ENCODE peak calls at places on chromosomes 12 and 14, in nine cellular contexts. One of them, this sample, is unnamed.

GRCh38 chr12:109947511-109947910 is 47.4 kb downstream of the TCHP start:
- DNase-seq in tibial artery: no peak
- DNase-seq in adipocyte: peak
- DNase-seq in activated CD4-positive, CD25-positive, alpha-beta regulatory T cell: no peak
- DNase-seq in T1000: no peak
- DNase-seq in stomach: no peak
- DNase-seq in heart right ventricle: no peak
- DNase-seq in cardiac fibroblast: peak
- DNase-seq in amygdala: no peak
- DNase-seq in this sample: no peak

GRCh38 chr12:121581681-121582439 is 1.0 kb upstream of the KDM2B start:
- DNase-seq in tibial artery: peak
- DNase-seq in adipocyte: peak
- DNase-seq in activated CD4-positive, CD25-positive, alpha-beta regulatory T cell: no peak
- DNase-seq in T1000: no peak
- DNase-seq in stomach: peak
- DNase-seq in heart right ventricle: peak
- DNase-seq in cardiac fibroblast: peak
- DNase-seq in amygdala: no peak
- DNase-seq in this sample: no peak

GRCh38 chr14:64918216-64918615 is 4.0 kb downstream of the CHURC1 start:
- DNase-seq in tibial artery: no peak
- DNase-seq in adipocyte: peak
- DNase-seq in activated CD4-positive, CD25-positive, alpha-beta regulatory T cell: no peak
- DNase-seq in T1000: no peak
- DNase-seq in stomach: no peak
- DNase-seq in heart right ventricle: no peak
- DNase-seq in cardiac fibroblast: peak
- DNase-seq in amygdala: no peak
- DNase-seq in this sample: no peak

GRCh38 chr14:64501326-64502171 is 2.1 kb downstream of the ZBTB25 start:
- DNase-seq in tibial artery: peak
- DNase-seq in adipocyte: peak
- DNase-seq in activated CD4-positive, CD25-positive, alpha-beta regulatory T cell: no peak
- DNase-seq in T1000: peak
- DNase-seq in stomach: peak
- DNase-seq in heart right ventricle: peak
- DNase-seq in cardiac fibroblast: peak
- DNase-seq in amygdala: no peak
- DNase-seq in this sample: peak

GRCh38 chr14:93042968-93043940 is 72.5 kb downstream of the ITPK1 start:
- DNase-seq in tibial artery: peak
- DNase-seq in adipocyte: peak
- DNase-seq in activated CD4-positive, CD25-positive, alpha-beta regulatory T cell: no peak
- DNase-seq in T1000: peak
- DNase-seq in stomach: peak
- DNase-seq in heart right ventricle: peak
- DNase-seq in cardiac fibroblast: peak
- DNase-seq in amygdala: no peak
- DNase-seq in this sample: peak

GRCh38 chr12:3061129-3061857 is 15.9 kb upstream of the TSPAN9 start:
- DNase-seq in tibial artery: no peak
- DNase-seq in adipocyte: peak
- DNase-seq in activated CD4-positive, CD25-positive, alpha-beta regulatory T cell: no peak
- DNase-seq in T1000: peak
- DNase-seq in stomach: no peak
- DNase-seq in heart right ventricle: no peak
- DNase-seq in cardiac fibroblast: peak
- DNase-seq in amygdala: no peak
- DNase-seq in this sample: no peak

GRCh38 chr12:113339540-113339939 is 4.6 kb upstream of the SLC8B1 start:
- DNase-seq in tibial artery: no peak
- DNase-seq in adipocyte: no peak
- DNase-seq in activated CD4-positive, CD25-positive, alpha-beta regulatory T cell: no peak
- DNase-seq in T1000: no peak
- DNase-seq in stomach: no peak
- DNase-seq in heart right ventricle: no peak
- DNase-seq in cardiac fibroblast: no peak
- DNase-seq in amygdala: no peak
- DNase-seq in this sample: no peak

GRCh38 chr12:111248221-111248620 is 120.7 kb downstream of the PHETA1 start:
- DNase-seq in tibial artery: no peak
- DNase-seq in adipocyte: no peak
- DNase-seq in activated CD4-positive, CD25-positive, alpha-beta regulatory T cell: no peak
- DNase-seq in T1000: no peak
- DNase-seq in stomach: no peak
- DNase-seq in heart right ventricle: no peak
- DNase-seq in cardiac fibroblast: peak
- DNase-seq in amygdala: no peak
- DNase-seq in this sample: no peak

GRCh38 chr12:79634957-79635471 is 55.8 kb downstream of the PAWR start:
- DNase-seq in tibial artery: no peak
- DNase-seq in adipocyte: peak
- DNase-seq in activated CD4-positive, CD25-positive, alpha-beta regulatory T cell: no peak
- DNase-seq in T1000: no peak
- DNase-seq in stomach: no peak
- DNase-seq in heart right ventricle: no peak
- DNase-seq in cardiac fibroblast: peak
- DNase-seq in amygdala: no peak
- DNase-seq in this sample: no peak

GRCh38 chr12:32107376-32108267 is 975 bp downstream of the BICD1 start:
- DNase-seq in tibial artery: no peak
- DNase-seq in adipocyte: peak
- DNase-seq in activated CD4-positive, CD25-positive, alpha-beta regulatory T cell: no peak
- DNase-seq in T1000: peak
- DNase-seq in stomach: no peak
- DNase-seq in heart right ventricle: no peak
- DNase-seq in cardiac fibroblast: peak
- DNase-seq in amygdala: no peak
- DNase-seq in this sample: peak

GRCh38 chr12:41762691-41763090 is 382.0 kb downstream of the GXYLT1 start:
- DNase-seq in tibial artery: no peak
- DNase-seq in adipocyte: no peak
- DNase-seq in activated CD4-positive, CD25-positive, alpha-beta regulatory T cell: no peak
- DNase-seq in T1000: no peak
- DNase-seq in stomach: no peak
- DNase-seq in heart right ventricle: no peak
- DNase-seq in cardiac fibroblast: no peak
- DNase-seq in amygdala: no peak
- DNase-seq in this sample: no peak

GRCh38 chr12:7937867-7938506 is 2.0 kb upstream of the SLC2A3 start:
- DNase-seq in tibial artery: no peak
- DNase-seq in adipocyte: peak
- DNase-seq in activated CD4-positive, CD25-positive, alpha-beta regulatory T cell: no peak
- DNase-seq in T1000: no peak
- DNase-seq in stomach: no peak
- DNase-seq in heart right ventricle: no peak
- DNase-seq in cardiac fibroblast: peak
- DNase-seq in amygdala: no peak
- DNase-seq in this sample: no peak

GRCh38 chr12:1836241-1836803 is 16.0 kb downstream of the LRTM2 start:
- DNase-seq in tibial artery: no peak
- DNase-seq in adipocyte: no peak
- DNase-seq in activated CD4-positive, CD25-positive, alpha-beta regulatory T cell: no peak
- DNase-seq in T1000: no peak
- DNase-seq in stomach: no peak
- DNase-seq in heart right ventricle: no peak
- DNase-seq in cardiac fibroblast: no peak
- DNase-seq in amygdala: no peak
- DNase-seq in this sample: no peak

GRCh38 chr12:50246873-50247612 is 36.3 kb downstream of the LIMA1 start:
- DNase-seq in tibial artery: peak
- DNase-seq in adipocyte: peak
- DNase-seq in activated CD4-positive, CD25-positive, alpha-beta regulatory T cell: no peak
- DNase-seq in T1000: peak
- DNase-seq in stomach: peak
- DNase-seq in heart right ventricle: peak
- DNase-seq in cardiac fibroblast: peak
- DNase-seq in amygdala: no peak
- DNase-seq in this sample: peak

GRCh38 chr12:53474819-53475218 is 22.9 kb downstream of the PCBP2 start:
- DNase-seq in tibial artery: no peak
- DNase-seq in adipocyte: no peak
- DNase-seq in activated CD4-positive, CD25-positive, alpha-beta regulatory T cell: no peak
- DNase-seq in T1000: no peak
- DNase-seq in stomach: no peak
- DNase-seq in heart right ventricle: no peak
- DNase-seq in cardiac fibroblast: no peak
- DNase-seq in amygdala: no peak
- DNase-seq in this sample: no peak

GRCh38 chr14:68210729-68211299 is 391.2 kb downstream of the RAD51B start:
- DNase-seq in tibial artery: peak
- DNase-seq in adipocyte: peak
- DNase-seq in activated CD4-positive, CD25-positive, alpha-beta regulatory T cell: no peak
- DNase-seq in T1000: peak
- DNase-seq in stomach: no peak
- DNase-seq in heart right ventricle: no peak
- DNase-seq in cardiac fibroblast: peak
- DNase-seq in amygdala: no peak
- DNase-seq in this sample: no peak

GRCh38 chr14:54798465-54799124 is 104.0 kb downstream of the GCH1 start:
- DNase-seq in tibial artery: no peak
- DNase-seq in adipocyte: no peak
- DNase-seq in activated CD4-positive, CD25-positive, alpha-beta regulatory T cell: no peak
- DNase-seq in T1000: no peak
- DNase-seq in stomach: no peak
- DNase-seq in heart right ventricle: no peak
- DNase-seq in cardiac fibroblast: no peak
- DNase-seq in amygdala: no peak
- DNase-seq in this sample: peak

GRCh38 chr12:80241576-80242273 is 142.4 kb downstream of the OTOGL start:
- DNase-seq in tibial artery: no peak
- DNase-seq in adipocyte: peak
- DNase-seq in activated CD4-positive, CD25-positive, alpha-beta regulatory T cell: no peak
- DNase-seq in T1000: no peak
- DNase-seq in stomach: no peak
- DNase-seq in heart right ventricle: no peak
- DNase-seq in cardiac fibroblast: peak
- DNase-seq in amygdala: no peak
- DNase-seq in this sample: no peak

GRCh38 chr14:74478996-74479635 is 14.0 kb downstream of the NPC2 start:
- DNase-seq in tibial artery: no peak
- DNase-seq in adipocyte: peak
- DNase-seq in activated CD4-positive, CD25-positive, alpha-beta regulatory T cell: no peak
- DNase-seq in T1000: no peak
- DNase-seq in stomach: no peak
- DNase-seq in heart right ventricle: no peak
- DNase-seq in cardiac fibroblast: peak
- DNase-seq in amygdala: no peak
- DNase-seq in this sample: peak

GRCh38 chr14:64723691-64724577 is 19.7 kb downstream of the PLEKHG3 start:
- DNase-seq in tibial artery: no peak
- DNase-seq in adipocyte: no peak
- DNase-seq in activated CD4-positive, CD25-positive, alpha-beta regulatory T cell: no peak
- DNase-seq in T1000: no peak
- DNase-seq in stomach: no peak
- DNase-seq in heart right ventricle: no peak
- DNase-seq in cardiac fibroblast: no peak
- DNase-seq in amygdala: peak
- DNase-seq in this sample: no peak

GRCh38 chr12:52207895-52208294 is 16.1 kb upstream of the KRT80 start:
- DNase-seq in tibial artery: peak
- DNase-seq in adipocyte: no peak
- DNase-seq in activated CD4-positive, CD25-positive, alpha-beta regulatory T cell: no peak
- DNase-seq in T1000: peak
- DNase-seq in stomach: peak
- DNase-seq in heart right ventricle: peak
- DNase-seq in cardiac fibroblast: peak
- DNase-seq in amygdala: no peak
- DNase-seq in this sample: peak

GRCh38 chr12:123119808-123120207 is 31.1 kb downstream of the PITPNM2 start:
- DNase-seq in tibial artery: no peak
- DNase-seq in adipocyte: no peak
- DNase-seq in activated CD4-positive, CD25-positive, alpha-beta regulatory T cell: peak
- DNase-seq in T1000: no peak
- DNase-seq in stomach: no peak
- DNase-seq in heart right ventricle: no peak
- DNase-seq in cardiac fibroblast: no peak
- DNase-seq in amygdala: no peak
- DNase-seq in this sample: no peak

GRCh38 chr12:2691340-2692111 is 103.2 kb upstream of the FKBP4 start:
- DNase-seq in tibial artery: no peak
- DNase-seq in adipocyte: no peak
- DNase-seq in activated CD4-positive, CD25-positive, alpha-beta regulatory T cell: peak
- DNase-seq in T1000: no peak
- DNase-seq in stomach: no peak
- DNase-seq in heart right ventricle: no peak
- DNase-seq in cardiac fibroblast: no peak
- DNase-seq in amygdala: no peak
- DNase-seq in this sample: no peak

GRCh38 chr14:32378284-32378683 is 49.2 kb downstream of the AKAP6 start:
- DNase-seq in tibial artery: no peak
- DNase-seq in adipocyte: no peak
- DNase-seq in activated CD4-positive, CD25-positive, alpha-beta regulatory T cell: no peak
- DNase-seq in T1000: no peak
- DNase-seq in stomach: no peak
- DNase-seq in heart right ventricle: no peak
- DNase-seq in cardiac fibroblast: no peak
- DNase-seq in amygdala: no peak
- DNase-seq in this sample: no peak

GRCh38 chr14:84006643-84007137 is 1523.3 kb upstream of the FLRT2 start:
- DNase-seq in tibial artery: no peak
- DNase-seq in adipocyte: peak
- DNase-seq in activated CD4-positive, CD25-positive, alpha-beta regulatory T cell: no peak
- DNase-seq in T1000: no peak
- DNase-seq in stomach: no peak
- DNase-seq in heart right ventricle: no peak
- DNase-seq in cardiac fibroblast: no peak
- DNase-seq in amygdala: no peak
- DNase-seq in this sample: no peak

GRCh38 chr12:116142936-116143882 is 134.3 kb downstream of the MED13L start:
- DNase-seq in tibial artery: no peak
- DNase-seq in adipocyte: no peak
- DNase-seq in activated CD4-positive, CD25-positive, alpha-beta regulatory T cell: no peak
- DNase-seq in T1000: no peak
- DNase-seq in stomach: no peak
- DNase-seq in heart right ventricle: no peak
- DNase-seq in cardiac fibroblast: peak
- DNase-seq in amygdala: no peak
- DNase-seq in this sample: no peak

GRCh38 chr12:77054856-77055255 is 10.5 kb downstream of the E2F7 start:
- DNase-seq in tibial artery: no peak
- DNase-seq in adipocyte: no peak
- DNase-seq in activated CD4-positive, CD25-positive, alpha-beta regulatory T cell: no peak
- DNase-seq in T1000: no peak
- DNase-seq in stomach: no peak
- DNase-seq in heart right ventricle: no peak
- DNase-seq in cardiac fibroblast: no peak
- DNase-seq in amygdala: no peak
- DNase-seq in this sample: no peak

GRCh38 chr12:12267801-12268200 is 957 bp upstream of the LRP6 start:
- DNase-seq in tibial artery: no peak
- DNase-seq in adipocyte: no peak
- DNase-seq in activated CD4-positive, CD25-positive, alpha-beta regulatory T cell: no peak
- DNase-seq in T1000: no peak
- DNase-seq in stomach: no peak
- DNase-seq in heart right ventricle: no peak
- DNase-seq in cardiac fibroblast: no peak
- DNase-seq in amygdala: no peak
- DNase-seq in this sample: no peak

GRCh38 chr12:91973813-91974212 is 171.8 kb downstream of the BTG1 start:
- DNase-seq in tibial artery: no peak
- DNase-seq in adipocyte: no peak
- DNase-seq in activated CD4-positive, CD25-positive, alpha-beta regulatory T cell: no peak
- DNase-seq in T1000: no peak
- DNase-seq in stomach: no peak
- DNase-seq in heart right ventricle: no peak
- DNase-seq in cardiac fibroblast: no peak
- DNase-seq in amygdala: no peak
- DNase-seq in this sample: no peak